ENCODE peak calls at places on chromosome 3, in five cellular contexts. Z, M, X, H and G are unnamed samples.

GRCh38 chr3:146640361-146640760 is 35.2 kb upstream of the PLSCR5 start:
- DNase-seq in Z (no peak), M (no peak), X (no peak), H (no peak), G (no peak)

GRCh38 chr3:146539315-146539714 is 5.1 kb downstream of the PLSCR1 start:
- DNase-seq in Z (no peak), M (no peak), X (no peak), H (no peak), G (peak; percentile 31)

GRCh38 chr3:62755285-62755684 is 119.9 kb downstream of the CADPS start:
- DNase-seq in Z (no peak), M (no peak), X (no peak), H (no peak), G (no peak)

GRCh38 chr3:37739579-37740290 is 121.9 kb upstream of the CTDSPL start:
- DNase-seq in Z (no peak), M (no peak), X (no peak), H (no peak), G (no peak)

GRCh38 chr3:70358978-70359580 is 46.6 kb upstream of the MDFIC2 start:
- DNase-seq in Z (peak; percentile 68), M (peak; percentile 12), X (peak; percentile 48), H (peak; percentile 12), G (peak; percentile 43)

GRCh38 chr3:66037986-66038369 is 740 bp downstream of the MAGI1 start:
- DNase-seq in Z (no peak), M (peak; percentile 35), X (no peak), H (no peak), G (no peak)

GRCh38 chr3:78659386-78659987 is 1108.3 kb downstream of the ROBO1 start:
- DNase-seq in Z (peak; percentile 75), M (no peak), X (peak; percentile 48), H (no peak), G (peak; percentile 62)

GRCh38 chr3:62607287-62608029 is 234.1 kb upstream of the FEZF2 start:
- DNase-seq in Z (peak; percentile 93), M (no peak), X (peak; percentile 84), H (peak; percentile 92), G (peak; percentile 94)

GRCh38 chr3:39147711-39148115 is 5.7 kb downstream of the CSRNP1 start:
- DNase-seq in Z (no peak), M (no peak), X (peak; percentile 57), H (peak; percentile 30), G (peak; percentile 51)

GRCh38 chr3:158792709-158793108 is 9.1 kb upstream of the MFSD1 start:
- DNase-seq in Z (peak; percentile 96), M (no peak), X (peak; percentile 98), H (peak; percentile 97), G (peak; percentile 88)

GRCh38 chr3:71031151-71031550 is 552.4 kb downstream of the FOXP1 start:
- DNase-seq in Z (no peak), M (no peak), X (no peak), H (no peak), G (no peak)

GRCh38 chr3:86938706-86939105 is 52.2 kb downstream of the VGLL3 start:
- DNase-seq in Z (peak; percentile 81), M (no peak), X (peak; percentile 63), H (peak; percentile 77), G (peak; percentile 99)

GRCh38 chr3:194999491-194999890 is 271.5 kb downstream of the XXYLT1 start:
- DNase-seq in Z (no peak), M (no peak), X (no peak), H (no peak), G (no peak)

GRCh38 chr3:73381551-73381950 is 243.2 kb downstream of the PDZRN3 start:
- DNase-seq in Z (no peak), M (no peak), X (no peak), H (no peak), G (no peak)

GRCh38 chr3:170603770-170604510 is 18.1 kb upstream of the SLC7A14 start:
- DNase-seq in Z (peak; percentile 40), M (no peak), X (peak; percentile 5), H (peak; percentile 7), G (no peak)

GRCh38 chr3:141331370-141332318 is 36.7 kb upstream of the ZBTB38 start:
- DNase-seq in Z (peak; percentile 94), M (peak; percentile 26), X (peak; percentile 100), H (peak; percentile 99), G (peak; percentile 100)

GRCh38 chr3:42855547-42856380 is 19.9 kb downstream of the CYP8B1 start:
- DNase-seq in Z (no peak), M (no peak), X (no peak), H (no peak), G (no peak)

GRCh38 chr3:80051602-80051962 is 283.8 kb upstream of the ROBO1 start:
- DNase-seq in Z (no peak), M (no peak), X (no peak), H (no peak), G (no peak)

GRCh38 chr3:139934557-139935070 is 371 bp upstream of the CLSTN2 start:
- DNase-seq in Z (no peak), M (peak; percentile 74), X (peak; percentile 55), H (peak; percentile 40), G (no peak)

GRCh38 chr3:58236527-58237237 is 910 bp upstream of the ABHD6 start:
- DNase-seq in Z (no peak), M (no peak), X (no peak), H (no peak), G (no peak)

GRCh38 chr3:42066516-42067181 is 24.5 kb upstream of the TRAK1 start:
- DNase-seq in Z (peak; percentile 88), M (no peak), X (peak; percentile 81), H (peak; percentile 85), G (peak; percentile 70)

GRCh38 chr3:13880811-13881156 is 913 bp upstream of the WNT7A start:
- DNase-seq in Z (no peak), M (no peak), X (no peak), H (no peak), G (no peak)

GRCh38 chr3:9727041-9727595 is 4.4 kb upstream of the BRPF1 start:
- DNase-seq in Z (no peak), M (no peak), X (no peak), H (no peak), G (no peak)

GRCh38 chr3:108085821-108086350 is 4.9 kb downstream of the CD47 start:
- DNase-seq in Z (no peak), M (no peak), X (no peak), H (peak; percentile 14), G (no peak)
- H3K4me3 ChIP-seq in Z (no peak overlapping the region), M (no peak overlapping the region), X (no peak overlapping the region), H (no peak overlapping the region), G (no peak overlapping the region)

GRCh38 chr3:124263168-124263567 is 271.2 kb upstream of the ROPN1 start:
- DNase-seq in Z (peak; percentile 94), M (no peak), X (peak; percentile 86), H (peak; percentile 95), G (peak; percentile 94)
- TF ChIP-seq CTCF in Z (no peak), M (no peak), X (no peak), H (no peak), G (no peak)

GRCh38 chr3:156299569-156299968 is 179.2 kb downstream of the KCNAB1 start:
- DNase-seq in Z (no peak), M (no peak), X (no peak), H (no peak), G (no peak)

GRCh38 chr3:156303316-156303715 is 182.9 kb downstream of the KCNAB1 start:
- DNase-seq in Z (no peak), M (no peak), X (no peak), H (no peak), G (no peak)

GRCh38 chr3:156298938-156299337 is 178.6 kb downstream of the KCNAB1 start:
- DNase-seq in Z (no peak), M (peak; percentile 26), X (no peak), H (no peak), G (no peak)

GRCh38 chr3:156300373-156300772 is 180.0 kb downstream of the KCNAB1 start:
- DNase-seq in Z (no peak), M (no peak), X (no peak), H (no peak), G (no peak)

GRCh38 chr3:156300929-156301806 is 180.8 kb downstream of the KCNAB1 start:
- DNase-seq in Z (peak; percentile 47), M (no peak), X (no peak), H (no peak), G (no peak)
- H3K4me3 ChIP-seq in Z (no peak overlapping the region), M (no peak overlapping the region), X (no peak overlapping the region), H (no peak overlapping the region), G (no peak overlapping the region)

DNA sequence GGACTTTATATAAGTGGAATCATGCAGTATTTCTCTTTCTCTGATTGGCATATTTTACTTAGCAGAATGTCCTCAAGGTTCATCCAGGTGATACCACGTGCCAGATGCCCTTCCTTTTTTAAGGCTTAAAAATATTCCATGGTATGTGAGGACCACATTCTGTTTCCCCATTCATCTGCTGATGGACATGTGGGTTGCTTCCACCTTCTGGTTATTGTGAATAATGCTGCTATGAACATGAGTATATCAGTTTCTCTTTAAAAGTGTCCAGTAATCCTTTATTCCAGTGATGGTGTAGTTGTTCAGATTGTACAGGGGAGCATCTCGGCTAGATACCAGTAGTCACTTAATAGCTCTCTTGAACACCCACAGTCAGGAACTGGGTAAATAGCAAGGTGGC is 50.4 kb upstream of the ATG7 start:
- DNase-seq in Z (no peak), M (no peak), X (no peak), H (no peak), G (no peak)
- TF ChIP-seq CTCF in Z (peak; percentile 19), M (no peak), X (peak; percentile 43), H (peak; percentile 17), G (peak; percentile 14)

GRCh38 chr3:4720316-4721075 is 227.3 kb downstream of the ITPR1 start:
- DNase-seq in Z (peak; percentile 93), M (peak; percentile 94), X (peak; percentile 77), H (peak; percentile 94), G (peak; percentile 86)
- H3K4me3 ChIP-seq in Z (no peak overlapping the region), M (no peak overlapping the region), X (no peak overlapping the region), H (peak overlapping the region; percentile 14), G (no peak overlapping the region)

GRCh38 chr3:27943106-27943505 is 221.0 kb upstream of the EOMES start:
- DNase-seq in Z (peak; percentile 37), M (peak; percentile 12), X (no peak), H (no peak), G (peak; percentile 36)
- TF ChIP-seq CTCF in Z (peak; percentile 61), M (peak; percentile 9), X (peak; percentile 36), H (peak; percentile 9), G (peak; percentile 50)

GRCh38 chr3:49385617-49386016 is 26.2 kb downstream of the RHOA start:
- DNase-seq in Z (no peak), M (no peak), X (no peak), H (no peak), G (no peak)
- H3K4me3 ChIP-seq in Z (no peak overlapping the region), M (no peak overlapping the region), X (no peak overlapping the region), H (no peak overlapping the region), G (no peak overlapping the region)